ENCODE peak calls at places on chromosomes 12 and 14, in ten cellular contexts. O is mesendoderm; R is aorta; D is tibial artery; Q is CD4-positive, CD25-positive, alpha-beta regulatory T cell; Z is cardiac muscle cell; I is H9; F is heart left ventricle; W is IMR-90; K is upper lobe of left lung. B is an unnamed sample. For H3K4me1, the result is how much of the 10 kb centered on the place peaks cover.

GRCh38 chr12:4450551-4451112 is 5.0 kb upstream of the FGF6 start:
- DNase-seq in O (peak), R (no peak), D (no peak), Q (no peak), Z (peak), I (peak), F (no peak), W (no peak), K (no peak), B (peak)

GRCh38 chr12:113133036-113133435 is 2.5 kb downstream of the RASAL1 start:
- DNase-seq in O (no peak), R (no peak), D (no peak), Q (no peak), Z (no peak), I (no peak), F (no peak), W (no peak), K (no peak), B (no peak)

GRCh38 chr12:53929527-53929926 is 9.1 kb upstream of the HOXC13 start:
- DNase-seq in O (no peak), R (no peak), D (no peak), Q (no peak), Z (no peak), I (no peak), F (no peak), W (no peak), K (no peak), B (peak)

GRCh38 chr12:79934309-79935020 is 432 bp downstream of the PPP1R12A start:
- DNase-seq in O (peak), R (no peak), D (peak), Q (no peak), Z (peak), I (peak), F (peak), W (peak), K (peak), B (peak)

GRCh38 chr14:83172363-83172762 is 1638.7 kb upstream of the SEL1L start:
- DNase-seq in O (no peak), R (no peak), D (no peak), Q (no peak), Z (no peak), I (no peak), F (no peak), W (peak), K (no peak), B (no peak)

GRCh38 chr14:31128601-31129526 is 78.7 kb downstream of the HECTD1 start:
- DNase-seq in O (no peak), R (no peak), D (no peak), Q (no peak), Z (no peak), I (no peak), F (no peak), W (no peak), K (no peak), B (no peak)

GRCh38 chr12:122880668-122881067 is 15.3 kb downstream of the VPS37B start:
- DNase-seq in O (peak), R (peak), D (no peak), Q (no peak), Z (no peak), I (no peak), F (no peak), W (peak), K (peak), B (no peak)

GRCh38 chr12:66697404-66697803 is 18.5 kb upstream of the GRIP1 start:
- DNase-seq in O (no peak), R (no peak), D (no peak), Q (no peak), Z (no peak), I (no peak), F (no peak), W (no peak), K (no peak), B (no peak)

GRCh38 chr12:38384816-38385491 is 68.4 kb downstream of the ALG10B start:
- DNase-seq in O (peak), R (no peak), D (no peak), Q (no peak), Z (no peak), I (peak), F (no peak), W (no peak), K (peak), B (no peak)

GRCh38 chr12:115261691-115262398 is 577.9 kb upstream of the TBX3 start:
- DNase-seq in O (peak), R (no peak), D (no peak), Q (no peak), Z (no peak), I (no peak), F (no peak), W (peak), K (no peak), B (no peak)

GRCh38 chr12:91913124-91913523 is 232.5 kb downstream of the BTG1 start:
- DNase-seq in O (no peak), R (no peak), D (no peak), Q (no peak), Z (no peak), I (no peak), F (no peak), W (no peak), K (no peak), B (no peak)

GRCh38 chr12:124884587-124885438 is 21.1 kb upstream of the SCARB1 start:
- DNase-seq in O (peak), R (no peak), D (no peak), Q (no peak), Z (no peak), I (peak), F (no peak), W (no peak), K (no peak), B (no peak)

GRCh38 chr12:106035421-106035820 is 103.3 kb downstream of the NUAK1 start:
- DNase-seq in O (no peak), R (no peak), D (no peak), Q (no peak), Z (no peak), I (no peak), F (no peak), W (no peak), K (no peak), B (no peak)

GRCh38 chr14:80208426-80208950 is 2.8 kb downstream of the DIO2 start:
- DNase-seq in O (no peak), R (no peak), D (no peak), Q (no peak), Z (no peak), I (no peak), F (no peak), W (no peak), K (no peak), B (no peak)

GRCh38 chr12:107329569-107330324 is 236.4 kb upstream of the CRY1 start:
- DNase-seq in O (no peak), R (no peak), D (no peak), Q (no peak), Z (no peak), I (no peak), F (no peak), W (peak), K (no peak), B (no peak)

GRCh38 chr12:113400362-113400761 is 3.3 kb downstream of the SDS start:
- DNase-seq in O (no peak), R (no peak), D (no peak), Q (no peak), Z (no peak), I (no peak), F (no peak), W (no peak), K (no peak), B (no peak)

GRCh38 chr12:104610513-104611235 is 153.9 kb downstream of the CHST11 start:
- DNase-seq in O (no peak), R (no peak), D (no peak), Q (no peak), Z (no peak), I (no peak), F (no peak), W (no peak), K (no peak), B (no peak)

GRCh38 chr12:55681142-55682077 is 26.3 kb downstream of the ITGA7 start:
- DNase-seq in O (peak), R (peak), D (peak), Q (no peak), Z (peak), I (peak), F (peak), W (peak), K (peak), B (no peak)

GRCh38 chr14:53881161-53881846 is 75.3 kb downstream of the BMP4 start:
- DNase-seq in O (no peak), R (no peak), D (no peak), Q (no peak), Z (no peak), I (no peak), F (no peak), W (peak), K (no peak), B (no peak)

GRCh38 chr12:66708704-66709443 is 30.0 kb upstream of the GRIP1 start:
- DNase-seq in O (no peak), R (no peak), D (no peak), Q (peak), Z (no peak), I (no peak), F (no peak), W (peak), K (no peak), B (no peak)

GRCh38 chr12:121505513-121505912 is 75.3 kb downstream of the KDM2B start:
- DNase-seq in O (no peak), R (no peak), D (no peak), Q (no peak), Z (no peak), I (no peak), F (no peak), W (peak), K (no peak), B (no peak)

GRCh38 chr14:41548666-41549065 is 58.0 kb upstream of the LRFN5 start:
- DNase-seq in O (no peak), R (no peak), D (no peak), Q (no peak), Z (no peak), I (no peak), F (no peak), W (peak), K (no peak), B (no peak)

GRCh38 chr14:96256420-96256819 is 410 bp downstream of the BDKRB1 start:
- DNase-seq in O (no peak), R (no peak), D (no peak), Q (no peak), Z (no peak), I (no peak), F (no peak), W (peak), K (no peak), B (no peak)

GRCh38 chr12:58914457-58914856 is 5.8 kb downstream of the LRIG3 start:
- DNase-seq in O (no peak), R (no peak), D (no peak), Q (no peak), Z (no peak), I (no peak), F (no peak), W (no peak), K (no peak), B (no peak)

GRCh38 chr12:69173358-69173757 is 66.0 kb upstream of the CPSF6 start:
- DNase-seq in O (no peak), R (no peak), D (no peak), Q (no peak), Z (peak), I (no peak), F (no peak), W (no peak), K (no peak), B (no peak)

GRCh38 chr12:95083938-95084337 is 10.5 kb upstream of the NR2C1 start:
- DNase-seq in O (peak), R (no peak), D (no peak), Q (no peak), Z (peak), I (no peak), F (no peak), W (peak), K (no peak), B (no peak)

GRCh38 chr12:105922670-105923102 is 216.1 kb downstream of the NUAK1 start:
- DNase-seq in O (no peak), R (no peak), D (no peak), Q (no peak), Z (no peak), I (no peak), F (peak), W (peak), K (no peak), B (no peak)

GRCh38 chr12:9697619-9698018 is 28.1 kb downstream of the CLEC2D start:
- DNase-seq in O (no peak), R (no peak), D (no peak), Q (no peak), Z (no peak), I (no peak), F (no peak), W (no peak), K (no peak), B (no peak)

GRCh38 chr12:99153283-99153682 is 494.3 kb upstream of the GARIN6 start:
- DNase-seq in O (no peak), R (no peak), D (no peak), Q (no peak), Z (no peak), I (no peak), F (no peak), W (no peak), K (no peak), B (no peak)

GRCh38 chr14:94462763-94463572 is 10.4 kb upstream of the SERPINA11 start:
- DNase-seq in O (no peak), R (no peak), D (no peak), Q (no peak), Z (no peak), I (peak), F (no peak), W (no peak), K (no peak), B (peak)

GRCh38 chr14:51792819-51793218 is 67.6 kb upstream of the GNG2 start:
- DNase-seq in O (no peak), R (no peak), D (no peak), Q (no peak), Z (no peak), I (no peak), F (no peak), W (peak), K (no peak), B (no peak)
- H3K4me1 ChIP-seq in O (under half), R (under half), D (under half), Q (under half), Z (under half), I (under half), F (under half), W (under half), K (under half), B (under half)

GRCh38 chr12:100573168-100573498 is 351 bp upstream of the GAS2L3 start:
- DNase-seq in O (no peak), R (no peak), D (no peak), Q (no peak), Z (no peak), I (no peak), F (no peak), W (no peak), K (no peak), B (no peak)
- H3K4me1 ChIP-seq in O (under half), R (under half), D (under half), Q (under half), Z (under half), I (under half), F (under half), W (under half), K (under half), B (under half)

GRCh38 chr14:68898248-68899032 is 80.7 kb downstream of the ACTN1 start:
- DNase-seq in O (no peak), R (no peak), D (no peak), Q (no peak), Z (no peak), I (no peak), F (no peak), W (no peak), K (no peak), B (no peak)
- H3K4me1 ChIP-seq in O (under half), R (under half), D (under half), Q (under half), Z (under half), I (under half), F (under half), W (under half), K (under half), B (under half)

DNA sequence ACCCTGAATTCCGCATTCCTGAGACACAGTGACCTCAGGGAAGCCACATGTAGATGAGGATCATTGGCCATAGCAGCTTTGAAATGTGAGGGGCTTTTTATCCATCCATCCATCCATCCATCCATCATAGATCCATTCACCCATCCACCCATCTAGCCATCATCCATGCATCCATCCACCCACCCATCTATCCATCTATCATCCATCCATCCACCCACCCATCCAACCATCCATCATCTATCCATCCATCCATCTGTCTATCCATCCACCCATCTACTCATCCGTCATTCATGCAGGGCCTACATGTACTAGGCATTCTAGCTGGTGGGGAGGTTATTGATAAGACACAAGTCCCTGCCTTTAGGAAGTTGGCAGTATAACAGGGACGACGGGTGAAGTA is 27.9 kb upstream of the CEBPE start:
- DNase-seq in O (no peak), R (no peak), D (no peak), Q (no peak), Z (no peak), I (no peak), F (no peak), W (no peak), K (no peak), B (no peak)
- H3K4me1 ChIP-seq in O (under half), R (under half), D (under half), Q (under half), Z (under half), I (under half), F (under half), W (under half), K (under half), B (half or more)

GRCh38 chr14:101476931-101477553 is 84.3 kb upstream of the DIO3 start:
- DNase-seq in O (peak), R (peak), D (peak), Q (no peak), Z (peak), I (peak), F (no peak), W (no peak), K (peak), B (peak)
- H3K4me1 ChIP-seq in O (under half), R (under half), D (under half), Q (under half), Z (under half), I (under half), F (under half), W (under half), K (under half), B (half or more)

DNA sequence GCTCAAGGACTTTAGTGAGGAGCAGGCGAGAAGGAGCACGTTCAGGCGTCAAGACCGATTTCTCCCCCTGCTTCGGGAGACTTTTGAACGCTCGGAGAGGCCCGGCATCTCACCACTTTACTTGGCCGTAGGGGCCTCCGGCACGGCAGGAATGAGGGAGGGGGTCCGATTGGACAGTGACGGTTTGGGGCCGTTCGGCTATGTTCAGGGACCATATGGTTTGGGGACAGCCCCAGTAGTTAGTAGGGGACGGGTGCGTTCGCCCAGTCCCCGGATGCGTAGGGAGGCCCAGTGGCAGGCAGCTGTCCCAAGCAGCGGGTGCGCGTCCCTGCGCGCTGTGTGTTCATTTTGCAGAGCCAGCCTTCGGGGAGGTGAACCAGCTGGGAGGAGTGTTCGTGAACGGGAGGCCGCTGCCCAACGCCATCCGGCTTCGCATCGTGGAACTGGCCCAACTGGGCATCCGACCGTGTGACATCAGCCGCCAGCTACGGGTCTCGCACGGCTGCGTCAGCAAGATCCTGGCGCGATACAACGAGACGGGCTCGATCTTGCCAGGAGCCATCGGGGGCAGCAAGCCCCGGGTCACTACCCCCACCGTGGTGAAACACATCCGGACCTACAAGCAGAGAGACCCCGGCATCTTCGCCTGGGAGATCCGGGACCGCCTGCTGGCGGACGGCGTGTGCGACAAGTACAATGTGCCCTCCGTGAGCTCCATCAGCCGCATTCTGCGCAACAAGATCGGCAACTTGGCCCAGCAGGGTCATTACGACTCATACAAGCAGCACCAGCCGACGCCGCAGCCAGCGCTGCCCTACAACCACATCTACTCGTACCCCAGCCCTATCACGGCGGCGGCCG is 1.1 kb downstream of the PAX9 start:
- DNase-seq in O (peak), R (peak), D (peak), Q (no peak), Z (no peak), I (peak), F (no peak), W (no peak), K (no peak), B (no peak)
- H3K4me1 ChIP-seq in O (under half), R (under half), D (under half), Q (under half), Z (under half), I (under half), F (under half), W (under half), K (under half), B (under half)

GRCh38 chr14:61468063-61468825 is 146.9 kb downstream of the PRKCH start:
- DNase-seq in O (no peak), R (no peak), D (no peak), Q (no peak), Z (no peak), I (no peak), F (no peak), W (no peak), K (no peak), B (no peak)

GRCh38 chr14:61467281-61467680 is 145.9 kb downstream of the PRKCH start:
- DNase-seq in O (no peak), R (no peak), D (no peak), Q (no peak), Z (no peak), I (no peak), F (no peak), W (no peak), K (no peak), B (no peak)

GRCh38 chr14:61466249-61466904 is 145.0 kb downstream of the PRKCH start:
- DNase-seq in O (peak), R (peak), D (peak), Q (no peak), Z (peak), I (peak), F (peak), W (peak), K (peak), B (peak)

GRCh38 chr14:61469771-61470170 is 148.4 kb downstream of the PRKCH start:
- DNase-seq in O (no peak), R (no peak), D (no peak), Q (no peak), Z (no peak), I (no peak), F (no peak), W (no peak), K (no peak), B (no peak)

DNA sequence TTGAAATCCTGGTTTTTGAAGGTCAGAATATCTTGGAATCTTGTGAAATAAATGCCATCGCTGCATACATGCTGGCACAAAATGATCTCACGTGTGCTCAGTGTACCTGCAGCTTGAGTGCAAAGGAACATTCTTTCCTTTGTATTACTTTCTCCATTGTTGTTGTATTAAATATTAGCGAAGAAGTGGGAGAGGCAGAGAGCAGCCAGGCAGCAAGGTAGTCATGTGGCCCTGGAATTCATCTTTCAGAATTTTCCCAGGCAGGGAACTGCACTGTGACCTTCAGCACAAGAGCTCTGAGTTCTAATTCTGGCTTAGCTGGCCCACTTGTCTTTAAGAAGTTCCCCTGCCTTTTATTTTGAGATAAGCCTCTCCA is 145.5 kb downstream of the PRKCH start:
- DNase-seq in O (no peak), R (no peak), D (no peak), Q (no peak), Z (no peak), I (no peak), F (no peak), W (no peak), K (no peak), B (no peak)
- H3K4me1 ChIP-seq in O (under half), R (under half), D (under half), Q (under half), Z (half or more), I (under half), F (half or more), W (under half), K (half or more), B (half or more)

GRCh38 chr14:51846631-51847488 is 13.6 kb upstream of the GNG2 start:
- DNase-seq in O (peak), R (no peak), D (no peak), Q (peak), Z (no peak), I (peak), F (peak), W (peak), K (peak), B (no peak)
- H3K4me1 ChIP-seq in O (under half), R (under half), D (under half), Q (under half), Z (under half), I (under half), F (under half), W (under half), K (under half), B (under half)

GRCh38 chr14:73780391-73780790 is 66.2 kb upstream of the PNMA1 start:
- DNase-seq in O (no peak), R (no peak), D (no peak), Q (no peak), Z (no peak), I (no peak), F (no peak), W (no peak), K (no peak), B (no peak)
- H3K4me1 ChIP-seq in O (under half), R (under half), D (under half), Q (under half), Z (under half), I (under half), F (half or more), W (under half), K (half or more), B (half or more)